ENCODE peak calls at places on chromosomes 4 and X, in five cellular contexts. T, A, E, G and W are unnamed samples.

GRCh38 chrX:67787196-67787595 is 243.4 kb downstream of the AR start:
- DNase-seq in G (no peak), E (no peak), A (no peak), T (peak), W (peak)

GRCh38 chr4:19971829-19972228 is 279.9 kb upstream of the SLIT2 start:
- DNase-seq in G (no peak), T (no peak), E (peak), A (peak), W (no peak)

GRCh38 chr4:83757121-83757621 is 221.3 kb downstream of the GPAT3 start:
- DNase-seq in A (no peak), G (no peak), T (peak), E (no peak), W (no peak)

GRCh38 chrX:101291204-101291603 is at the start of gene TAF7L:
- DNase-seq in E (peak), A (peak), G (no peak), T (peak), W (no peak)

GRCh38 chr4:157978680-157979361 is 194.0 kb downstream of the GASK1B start:
- DNase-seq in G (peak), T (peak), E (peak), A (peak), W (no peak)

GRCh38 chr4:16450724-16451123 is 224.5 kb upstream of the TAPT1 start:
- DNase-seq in G (no peak), T (peak), E (peak), A (no peak), W (no peak)

GRCh38 chr4:56843421-56843899 is 22.0 kb upstream of the SPINK2 start:
- DNase-seq in A (no peak), G (no peak), T (no peak), E (peak), W (no peak)

GRCh38 chrX:121987163-121987562 is 939.8 kb downstream of the GLUD2 start:
- DNase-seq in T (peak), A (peak), E (peak), G (no peak), W (peak)

GRCh38 chr4:33722800-33723511 is 2521.4 kb downstream of the ARAP2 start:
- DNase-seq in G (no peak), T (peak), A (peak), E (peak), W (no peak)
- TF ChIP-seq CTCF in G (no peak), T (peak), A (no peak), E (peak), W (peak)

DNA sequence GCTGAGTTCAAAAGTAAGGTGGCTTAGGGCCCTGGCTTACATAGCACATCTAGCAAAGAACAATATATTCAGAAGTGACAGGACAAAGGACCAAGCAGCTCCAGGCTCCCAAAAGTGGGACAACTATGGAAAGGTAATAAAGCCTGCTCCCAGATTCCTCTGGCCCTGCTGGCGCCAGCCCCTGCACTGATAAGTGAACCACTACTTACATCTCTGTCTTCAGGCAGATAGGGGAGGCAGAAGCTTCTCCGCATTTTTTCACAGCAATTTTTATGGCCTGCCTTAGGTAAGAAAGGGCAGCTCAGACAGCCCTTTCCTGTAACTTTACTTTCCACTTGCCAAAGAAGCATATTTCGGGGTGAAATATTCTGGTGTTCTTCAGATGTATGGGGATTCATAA is 83.9 kb downstream of the MTNR1A start:
- DNase-seq in A (no peak), T (no peak), E (no peak), G (no peak), W (no peak)
- H3K4me3 ChIP-seq in A (no peak), T (no peak), E (no peak), G (no peak), W (no peak)

GRCh38 chr4:55545133-55545532 is 1.6 kb downstream of the CLOCK start:
- DNase-seq in E (peak), T (peak), G (no peak), A (peak), W (no peak)

GRCh38 chr4:55546633-55547460 is at the start of gene CLOCK:
- DNase-seq in G (peak), E (peak), A (peak), T (peak), W (peak)

GRCh38 chr4:55547461-55547770 is 707 bp upstream of the CLOCK start:
- DNase-seq in E (no peak), G (no peak), T (no peak), A (peak), W (no peak)

GRCh38 chr4:55545681-55546632 is 752 bp downstream of the CLOCK start:
- DNase-seq in T (peak), G (peak), A (peak), E (peak), W (no peak)

DNA sequence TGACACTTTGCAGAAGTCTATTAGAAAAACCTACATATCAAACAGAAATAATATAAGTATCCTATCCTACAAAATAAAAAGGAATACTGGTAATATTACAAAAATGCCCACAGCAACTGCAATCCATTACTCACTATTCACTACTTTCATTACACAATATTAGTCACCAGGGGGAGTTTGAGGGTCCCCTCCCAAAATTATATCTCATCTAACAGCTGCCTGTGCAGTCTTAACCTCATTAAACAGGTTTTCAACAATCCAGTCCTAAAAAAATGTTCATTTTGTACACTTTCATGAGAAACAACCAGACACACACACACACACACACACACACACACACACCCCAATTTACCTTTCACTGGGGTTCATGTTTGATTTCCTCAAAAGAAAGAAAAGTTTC is 2.9 kb downstream of the CLOCK start:
- DNase-seq in A (peak), E (peak), G (no peak), T (peak), W (no peak)
- TF ChIP-seq CTCF in A (no peak), E (peak), G (no peak), T (no peak), W (no peak)

GRCh38 chrX:155026727-155027508 is at the start of gene FUNDC2:
- DNase-seq in E (peak), T (peak), G (peak), A (peak), W (peak)

GRCh38 chrX:155028192-155028591 is 1.5 kb downstream of the FUNDC2 start:
- DNase-seq in G (no peak), T (no peak), E (no peak), A (no peak), W (no peak)

GRCh38 chrX:155027509-155028066 is 944 bp downstream of the FUNDC2 start:
- DNase-seq in T (peak), E (peak), G (no peak), A (peak), W (peak)

GRCh38 chrX:155026420-155026726 is 271 bp upstream of the FUNDC2 start:
- DNase-seq in E (no peak), T (no peak), G (no peak), A (no peak), W (no peak)

GRCh38 chrX:155028749-155029360 is 2.2 kb downstream of the FUNDC2 start:
- DNase-seq in T (peak), A (peak), E (peak), G (no peak), W (no peak)
- H3K4me3 ChIP-seq in T (no peak), A (no peak), E (peak), G (no peak), W (no peak)

GRCh38 chr4:112668131-112668530 is 31.2 kb downstream of the LARP7 start:
- DNase-seq in T (no peak), A (no peak), E (no peak), G (no peak), W (no peak)

GRCh38 chr4:112677519-112678091 is 40.7 kb downstream of the LARP7 start:
- DNase-seq in T (no peak), A (no peak), E (no peak), G (no peak), W (no peak)

GRCh38 chr4:112673076-112673475 is 36.1 kb downstream of the LARP7 start:
- DNase-seq in G (no peak), A (no peak), T (no peak), E (no peak), W (no peak)
- TF ChIP-seq CTCF in G (no peak), A (no peak), T (no peak), E (no peak), W (no peak)

GRCh38 chr4:3389879-3390840 is 51.6 kb upstream of the HGFAC start:
- DNase-seq in A (no peak), G (no peak), E (no peak), T (no peak), W (no peak)

GRCh38 chr4:3387154-3387942 is 54.4 kb upstream of the HGFAC start:
- DNase-seq in A (no peak), G (no peak), E (no peak), T (no peak), W (no peak)

GRCh38 chr4:3387943-3388348 is 53.8 kb upstream of the HGFAC start:
- DNase-seq in G (peak), T (peak), A (peak), E (peak), W (no peak)

GRCh38 chr4:3388461-3389185 is 53.1 kb upstream of the HGFAC start:
- DNase-seq in A (peak), G (no peak), T (peak), E (peak), W (peak)

GRCh38 chr4:3389186-3389878 is 52.4 kb upstream of the HGFAC start:
- DNase-seq in A (no peak), T (no peak), E (no peak), G (no peak), W (no peak)
- H3K4me3 ChIP-seq in A (peak), T (peak), E (peak), G (peak), W (peak)

DNA sequence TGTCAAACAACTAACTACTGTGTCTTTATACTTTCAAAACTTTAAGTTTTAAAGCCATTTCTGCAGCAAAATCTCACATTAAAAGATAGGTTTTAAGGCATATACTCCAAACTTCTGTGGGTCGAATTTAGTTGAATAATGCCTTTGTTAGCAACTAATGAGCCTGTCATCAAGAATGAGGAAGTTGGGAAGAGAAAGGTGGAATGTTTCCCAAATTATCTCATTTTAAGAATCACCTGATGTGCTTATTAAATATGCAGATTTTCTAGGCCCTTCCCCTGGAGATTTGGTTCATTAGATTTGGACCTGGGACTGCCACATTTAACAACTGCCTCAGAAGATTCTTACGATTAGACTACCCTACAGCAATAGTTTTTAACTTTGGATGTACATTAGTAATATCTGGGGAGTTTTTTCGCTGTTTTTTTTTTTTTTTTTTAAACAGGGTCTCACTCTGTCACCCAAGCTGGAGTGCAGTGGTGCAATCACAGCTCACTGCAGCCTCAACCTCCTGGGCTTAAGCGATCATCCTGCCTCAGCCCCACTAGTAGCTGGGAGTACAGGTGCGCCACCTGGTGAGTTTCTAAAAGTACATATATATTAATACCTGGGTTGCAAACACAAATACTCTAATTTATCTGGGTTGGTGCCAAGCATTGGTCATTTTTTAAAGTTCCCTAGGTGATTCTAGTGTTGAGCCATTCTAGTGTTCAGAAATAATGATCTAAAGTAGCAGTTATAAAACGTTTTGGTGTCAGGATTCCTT is 16.1 kb upstream of the TASL start:
- DNase-seq in A (no peak), G (no peak), E (no peak), T (no peak), W (no peak)
- TF ChIP-seq CTCF in A (no peak), G (no peak), E (no peak), T (no peak), W (no peak)

DNA sequence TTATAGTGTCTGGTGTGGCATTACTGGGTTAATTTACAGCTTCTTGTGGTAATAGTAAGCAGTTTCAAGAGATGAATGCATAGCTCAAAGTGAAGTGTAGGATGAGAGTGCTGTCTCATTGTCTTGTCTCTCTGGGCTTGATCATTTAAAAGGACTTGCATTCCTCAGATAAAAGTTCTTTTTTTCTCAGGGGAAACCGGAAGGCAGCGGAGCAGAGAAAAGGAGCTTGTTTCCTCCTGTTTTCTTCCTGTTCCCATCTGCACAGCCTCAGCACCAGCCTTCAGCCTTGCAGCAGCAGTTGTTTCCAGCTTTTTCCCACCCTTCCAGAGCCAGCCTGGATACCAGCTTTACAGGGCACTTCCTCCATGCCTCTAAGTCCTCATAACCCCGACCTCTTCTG is 61.4 kb upstream of the LGI2 start:
- DNase-seq in A (no peak), T (no peak), G (no peak), E (peak), W (no peak)
- H3K4me3 ChIP-seq in A (no peak), T (no peak), G (no peak), E (no peak), W (no peak)

GRCh38 chrX:135481696-135482179 is 38.7 kb upstream of the INTS6L start:
- DNase-seq in A (no peak), G (no peak), T (no peak), E (no peak), W (no peak)

GRCh38 chrX:135476378-135476777 is 44.1 kb upstream of the INTS6L start:
- DNase-seq in T (no peak), A (no peak), G (no peak), E (no peak), W (no peak)

GRCh38 chrX:135480076-135480475 is 40.4 kb upstream of the INTS6L start:
- DNase-seq in T (no peak), G (no peak), A (no peak), E (no peak), W (no peak)

DNA sequence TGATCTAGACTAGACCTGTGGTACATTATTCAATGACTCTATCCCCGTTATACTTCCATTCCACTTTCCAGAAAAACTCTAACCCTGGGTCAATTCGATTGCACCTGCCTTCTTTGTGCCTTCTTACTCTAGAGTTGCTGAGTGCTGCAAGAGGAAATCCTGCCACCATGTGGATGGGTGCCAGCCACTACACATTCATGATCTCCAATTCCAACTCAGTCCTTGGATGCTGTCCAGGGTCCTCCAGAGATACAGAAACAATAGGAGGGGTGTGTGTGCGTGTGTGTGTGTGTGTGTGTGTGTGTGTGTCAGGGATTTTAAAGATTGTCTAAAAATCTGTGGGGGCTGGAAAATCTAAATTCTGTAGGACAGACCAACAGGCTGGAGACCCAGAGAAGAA is 42.9 kb upstream of the INTS6L start:
- DNase-seq in A (peak), G (peak), E (peak), T (peak), W (peak)
- TF ChIP-seq CTCF in A (peak), G (no peak), E (peak), T (peak), W (peak)